ENCODE peak calls at places on chromosomes 4 and X, in seven cellular contexts. K, B, F, D, A, L and Q are unnamed samples.

GRCh38 chrX:3518870-3519269 is 172.4 kb upstream of the MXRA5 start:
- DNase-seq in K (no peak), B (no peak), F (peak), D (no peak), A (peak), L (peak), Q (no peak)

GRCh38 chr4:128322986-128323385 is 35.4 kb upstream of the PGRMC2 start:
- DNase-seq in K (no peak), B (no peak), F (no peak), D (no peak), A (peak), L (no peak), Q (no peak)

GRCh38 chrX:92247076-92247475 is 467.9 kb downstream of the PCDH11X start:
- DNase-seq in K (no peak), B (no peak), F (no peak), D (no peak), A (no peak), L (no peak), Q (no peak)

GRCh38 chrX:14698770-14699169 is 169.4 kb downstream of the GLRA2 start:
- DNase-seq in K (no peak), B (no peak), F (no peak), D (no peak), A (no peak), L (no peak), Q (no peak)

GRCh38 chr4:7285244-7286122 is 93.1 kb downstream of the SORCS2 start:
- DNase-seq in K (no peak), B (no peak), F (no peak), D (no peak), A (no peak), L (no peak), Q (no peak)

GRCh38 chrX:154140742-154141141 is 3.3 kb upstream of the OPN1LW start:
- DNase-seq in K (no peak), B (no peak), F (no peak), D (no peak), A (no peak), L (no peak), Q (no peak)

GRCh38 chr4:121714548-121714947 is 17.8 kb upstream of the ANXA5 start:
- DNase-seq in K (no peak), B (no peak), F (no peak), D (no peak), A (no peak), L (no peak), Q (no peak)

GRCh38 chr4:6917445-6918241 is 8.0 kb downstream of the TBC1D14 start:
- DNase-seq in K (peak), B (peak), F (peak), D (no peak), A (peak), L (peak), Q (peak)

GRCh38 chr4:161936625-161937133 is 227.1 kb downstream of the FSTL5 start:
- DNase-seq in K (no peak), B (no peak), F (no peak), D (no peak), A (no peak), L (no peak), Q (no peak)

GRCh38 chr4:169315530-169316306 is 45.0 kb upstream of the SH3RF1 start:
- DNase-seq in K (no peak), B (no peak), F (no peak), D (no peak), A (no peak), L (no peak), Q (no peak)

GRCh38 chrX:15946783-15947550 is 92.4 kb upstream of the AP1S2 start:
- DNase-seq in K (no peak), B (no peak), F (no peak), D (no peak), A (no peak), L (no peak), Q (no peak)

GRCh38 chrX:50375481-50376267 is 95.0 kb downstream of the DGKK start:
- DNase-seq in K (no peak), B (no peak), F (no peak), D (no peak), A (no peak), L (no peak), Q (no peak)

GRCh38 chrX:42237956-42238355 is 314.6 kb upstream of the CASK start:
- DNase-seq in K (no peak), B (no peak), F (no peak), D (no peak), A (no peak), L (no peak), Q (no peak)

GRCh38 chr4:94819779-94820178 is 62.0 kb downstream of the BMPR1B start:
- DNase-seq in K (no peak), B (no peak), F (no peak), D (no peak), A (no peak), L (no peak), Q (no peak)

GRCh38 chr4:81688085-81688484 is 216.4 kb upstream of the RASGEF1B start:
- DNase-seq in K (no peak), B (no peak), F (no peak), D (peak), A (no peak), L (no peak), Q (no peak)

GRCh38 chrX:48676893-48677270 is 6.7 kb upstream of the WAS start:
- DNase-seq in K (no peak), B (no peak), F (no peak), D (peak), A (no peak), L (no peak), Q (no peak)

GRCh38 chr4:171639540-171639939 is 173.7 kb upstream of the GALNTL6 start:
- DNase-seq in K (no peak), B (no peak), F (no peak), D (peak), A (no peak), L (no peak), Q (no peak)

GRCh38 chr4:160887668-160888067 is 1276.1 kb downstream of the FSTL5 start:
- DNase-seq in K (no peak), B (no peak), F (no peak), D (peak), A (no peak), L (no peak), Q (no peak)

GRCh38 chr4:106541253-106541652 is 172.7 kb upstream of the GIMD1 start:
- DNase-seq in K (no peak), B (no peak), F (no peak), D (no peak), A (no peak), L (no peak), Q (no peak)

GRCh38 chr4:153514001-153514526 is 47.9 kb downstream of the TMEM131L start:
- DNase-seq in K (no peak), B (no peak), F (no peak), D (no peak), A (no peak), L (no peak), Q (no peak)

GRCh38 chr4:151753056-151753455 is 7.8 kb downstream of the GATB start:
- DNase-seq in K (no peak), B (no peak), F (no peak), D (no peak), A (no peak), L (no peak), Q (no peak)

GRCh38 chr4:57249083-57249482 is 138.9 kb upstream of the IGFBP7 start:
- DNase-seq in K (no peak), B (no peak), F (no peak), D (no peak), A (no peak), L (no peak), Q (no peak)

GRCh38 chr4:126938023-126938422 is 694.7 kb upstream of the INTU start:
- DNase-seq in K (no peak), B (no peak), F (no peak), D (no peak), A (no peak), L (no peak), Q (no peak)

GRCh38 chrX:18885317-18886004 is 98.5 kb downstream of the PHKA2 start:
- DNase-seq in K (no peak), B (no peak), F (peak), D (peak), A (no peak), L (no peak), Q (no peak)

GRCh38 chr4:16238304-16238703 is 12.0 kb upstream of the TAPT1 start:
- DNase-seq in K (no peak), B (no peak), F (no peak), D (no peak), A (no peak), L (no peak), Q (no peak)

GRCh38 chr4:113444386-113444785 is 317.2 kb downstream of the CAMK2D start:
- DNase-seq in K (no peak), B (no peak), F (peak), D (no peak), A (no peak), L (no peak), Q (no peak)

GRCh38 chr4:92270908-92271307 is 32.9 kb upstream of the GRID2 start:
- DNase-seq in K (no peak), B (no peak), F (no peak), D (no peak), A (no peak), L (no peak), Q (no peak)

DNA sequence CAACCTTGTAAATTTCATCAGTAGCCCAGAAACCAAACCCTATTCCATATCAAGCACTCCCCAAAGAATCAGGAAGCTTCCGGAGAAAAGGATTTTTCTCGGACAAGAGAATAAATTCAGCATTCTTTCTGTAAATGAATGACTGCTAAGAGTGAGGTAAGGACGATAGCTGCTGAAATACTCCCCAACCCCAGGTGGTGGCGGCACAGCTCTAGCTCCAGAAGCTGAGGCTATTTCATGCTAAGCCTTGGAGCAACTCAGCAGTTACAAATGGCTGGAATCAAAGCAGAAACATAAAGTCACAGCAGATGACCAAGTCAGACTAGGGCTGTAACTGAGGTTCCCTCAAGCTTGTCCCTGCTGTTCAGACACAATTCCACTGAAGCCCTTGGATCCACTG is 13.9 kb upstream of the PCDH19 start:
- DNase-seq in K (no peak), B (no peak), F (no peak), D (no peak), A (no peak), L (no peak), Q (no peak)
- TF ChIP-seq CTCF in K (no peak), B (no peak), F (no peak), D (no peak), A (peak), L (no peak), Q (no peak)

GRCh38 chr4:184355111-184355604 is 119.2 kb downstream of the IRF2 start:
- DNase-seq in K (no peak), B (no peak), F (no peak), D (peak), A (peak), L (no peak), Q (peak)
- TF ChIP-seq CTCF in K (no peak), B (no peak), F (no peak), D (no peak), A (no peak), L (no peak), Q (no peak)

GRCh38 chr4:76007089-76007559 is at the start of gene CXCL9:
- DNase-seq in K (no peak), B (no peak), F (no peak), D (no peak), A (no peak), L (no peak), Q (no peak)

GRCh38 chr4:76001760-76002159 is 5.5 kb downstream of the CXCL9 start:
- DNase-seq in K (no peak), B (no peak), F (no peak), D (no peak), A (no peak), L (no peak), Q (no peak)

GRCh38 chr4:76003015-76003414 is 4.3 kb downstream of the CXCL9 start:
- DNase-seq in K (no peak), B (no peak), F (no peak), D (no peak), A (no peak), L (no peak), Q (no peak)

GRCh38 chr4:76002176-76002575 is 5.1 kb downstream of the CXCL9 start:
- DNase-seq in K (no peak), B (no peak), F (no peak), D (no peak), A (no peak), L (no peak), Q (no peak)

DNA sequence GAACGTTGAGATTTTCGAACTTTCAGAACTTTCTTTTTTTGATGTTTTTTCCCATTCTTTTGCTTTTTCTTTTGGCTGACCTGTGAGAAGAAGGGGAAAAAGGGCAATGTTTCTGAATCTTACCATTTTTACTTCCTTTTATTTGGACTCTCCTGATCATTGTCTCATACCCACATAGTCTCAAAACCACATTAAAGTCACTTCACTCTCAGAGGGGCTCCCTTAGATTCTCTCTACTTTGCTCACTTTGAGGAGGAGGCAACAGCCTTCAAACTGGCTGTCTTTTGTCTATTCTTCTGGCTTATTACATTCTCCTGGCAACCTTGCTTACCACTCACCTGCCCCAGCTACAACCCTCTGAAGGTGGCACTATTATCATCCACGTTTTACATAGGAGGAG is 3.7 kb downstream of the CXCL9 start:
- DNase-seq in K (no peak), B (no peak), F (no peak), D (no peak), A (no peak), L (no peak), Q (no peak)
- TF ChIP-seq CTCF in K (no peak), B (no peak), F (no peak), D (no peak), A (no peak), L (no peak), Q (no peak)

DNA sequence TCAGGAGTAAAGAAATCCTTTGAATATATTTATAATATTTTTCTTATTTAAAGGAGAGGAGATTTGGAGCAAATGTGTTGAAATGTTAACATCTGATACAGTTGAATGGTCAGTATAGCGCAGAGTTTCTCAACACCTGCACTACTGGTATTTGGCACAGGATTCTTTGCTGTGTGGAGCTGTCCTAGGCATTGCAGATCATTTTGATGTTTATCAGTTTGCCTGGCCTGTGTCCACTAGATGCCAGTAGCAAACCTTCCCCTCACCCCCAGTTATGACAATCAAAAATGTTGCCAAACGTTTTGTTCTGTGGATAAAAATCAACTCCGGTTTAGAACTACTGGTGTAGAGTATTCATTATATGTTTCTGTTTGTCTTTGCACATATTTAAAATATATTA is 765.3 kb upstream of the SLIT2 start:
- DNase-seq in K (no peak), B (no peak), F (no peak), D (no peak), A (no peak), L (no peak), Q (no peak)
- TF ChIP-seq CTCF in K (no peak), B (no peak), F (no peak), D (peak), A (no peak), L (no peak), Q (no peak)

DNA sequence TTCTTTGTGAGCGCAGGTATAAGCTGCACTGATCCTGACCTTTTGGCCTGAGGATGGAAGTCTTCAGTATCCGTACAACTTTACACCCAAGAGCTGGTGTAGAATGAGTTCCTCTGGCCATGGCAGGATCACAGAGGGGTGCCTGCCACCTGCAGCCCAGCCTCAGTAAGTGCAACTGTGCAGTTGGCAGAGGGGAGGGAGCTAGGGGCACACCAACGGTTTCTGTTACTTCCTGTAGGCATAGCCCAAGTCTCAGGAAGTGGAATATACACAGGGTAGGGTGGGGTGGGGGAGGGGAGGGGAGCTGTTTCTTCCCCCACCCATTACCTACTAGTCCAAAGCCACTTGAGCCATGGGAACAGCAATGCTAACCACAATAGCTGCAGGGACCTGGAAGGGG is 85.4 kb upstream of the GBA3 start:
- DNase-seq in K (peak), B (no peak), F (no peak), D (peak), A (peak), L (peak), Q (no peak)
- TF ChIP-seq CTCF in K (peak), B (no peak), F (peak), D (peak), A (peak), L (peak), Q (no peak)

GRCh38 chrX:16966745-16967144 is 20.3 kb downstream of the REPS2 start:
- DNase-seq in K (no peak), B (no peak), F (no peak), D (no peak), A (no peak), L (no peak), Q (no peak)

GRCh38 chrX:16975233-16975632 is 28.8 kb downstream of the REPS2 start:
- DNase-seq in K (no peak), B (no peak), F (no peak), D (peak), A (no peak), L (no peak), Q (no peak)

GRCh38 chrX:16970977-16971376 is 24.5 kb downstream of the REPS2 start:
- DNase-seq in K (no peak), B (no peak), F (no peak), D (no peak), A (no peak), L (no peak), Q (no peak)

DNA sequence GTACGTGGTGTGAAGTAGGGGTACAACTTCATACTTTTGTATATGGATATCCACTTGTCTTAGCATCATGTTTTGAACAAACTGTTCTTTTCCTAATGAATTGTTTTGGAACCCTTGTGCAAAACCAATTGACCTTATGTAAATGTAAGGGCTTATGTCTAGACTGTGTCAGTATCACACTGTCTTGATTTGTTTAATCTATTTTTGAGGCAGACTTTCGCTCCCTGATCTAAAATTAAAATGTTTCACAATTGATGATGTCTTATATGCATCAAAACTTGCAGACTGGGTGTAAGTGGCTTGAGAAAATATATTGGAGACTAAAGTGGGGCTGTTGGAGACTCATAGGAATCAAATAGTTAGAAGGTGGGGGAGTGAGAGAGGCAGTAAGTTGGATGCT is 25.2 kb downstream of the REPS2 start:
- DNase-seq in K (no peak), B (no peak), F (no peak), D (no peak), A (no peak), L (no peak), Q (no peak)
- TF ChIP-seq CTCF in K (no peak), B (no peak), F (no peak), D (no peak), A (no peak), L (no peak), Q (no peak)

GRCh38 chr4:93786149-93786548 is 42.4 kb upstream of the ATOH1 start:
- DNase-seq in K (no peak), B (no peak), F (no peak), D (no peak), A (no peak), L (no peak), Q (no peak)

GRCh38 chr4:93788712-93789111 is 39.8 kb upstream of the ATOH1 start:
- DNase-seq in K (no peak), B (no peak), F (no peak), D (peak), A (peak), L (no peak), Q (no peak)

DNA sequence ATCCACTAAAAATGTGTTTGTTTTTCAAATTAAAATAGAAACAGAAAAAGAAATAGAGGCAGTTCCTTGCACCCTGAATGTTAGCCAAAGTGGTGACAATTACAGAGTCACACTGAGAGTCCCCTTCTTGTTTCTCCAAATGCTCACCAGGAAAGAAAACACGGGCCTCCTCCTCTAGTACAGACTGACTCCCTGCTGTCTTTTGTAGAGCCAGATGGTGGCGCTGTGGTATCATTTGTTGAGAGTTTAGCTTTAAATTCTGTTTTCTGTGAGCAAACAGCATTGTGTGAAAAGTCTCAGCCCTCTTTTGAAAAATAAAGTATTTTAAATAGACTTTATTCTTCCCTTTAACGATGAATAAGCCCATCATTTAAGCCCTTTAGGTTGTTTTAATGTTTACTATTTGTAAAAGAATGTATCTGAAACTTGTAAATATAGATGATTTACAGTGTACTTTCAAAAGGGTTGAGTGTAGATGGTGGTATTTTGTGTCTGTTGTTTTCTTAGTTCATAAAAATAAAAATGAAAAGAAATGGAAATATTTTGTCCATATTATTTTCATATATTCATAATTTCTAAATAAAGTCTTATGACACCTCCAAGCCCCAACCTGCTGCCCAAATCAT is 36.9 kb upstream of the ATOH1 start:
- DNase-seq in K (no peak), B (no peak), F (no peak), D (peak), A (peak), L (no peak), Q (peak)
- TF ChIP-seq CTCF in K (peak), B (peak), F (peak), D (peak), A (peak), L (peak), Q (no peak)